ENCODE peak calls at places on chromosomes 12 and 14, in seven cellular contexts. One of them, this sample, is unnamed.

GRCh38 chr12:82407481-82407880 is 49.2 kb downstream of the METTL25 start:
- DNase-seq in NK-92 treated with Interleukin-12 subunit alpha and Interleukin-12 subunit beta, amount 100 ng/mL, for 24 hours: no peak
- DNase-seq in GM10248: no peak
- DNase-seq in fibroblast of the aortic adventitia: peak; percentile 70
- DNase-seq in hepatocyte: no peak
- DNase-seq in GF-D8: no peak
- DNase-seq in kidney: no peak
- DNase-seq in this sample: no peak

GRCh38 chr12:116666305-116666673 is 71.6 kb downstream of the SPRING1 start:
- DNase-seq in NK-92 treated with Interleukin-12 subunit alpha and Interleukin-12 subunit beta, amount 100 ng/mL, for 24 hours: no peak
- DNase-seq in GM10248: no peak
- DNase-seq in fibroblast of the aortic adventitia: no peak
- DNase-seq in hepatocyte: no peak
- DNase-seq in GF-D8: no peak
- DNase-seq in kidney: no peak
- DNase-seq in this sample: no peak

GRCh38 chr12:51820721-51821422 is 27.6 kb downstream of the FIGNL2 start:
- DNase-seq in NK-92 treated with Interleukin-12 subunit alpha and Interleukin-12 subunit beta, amount 100 ng/mL, for 24 hours: peak; percentile 64
- DNase-seq in GM10248: peak; percentile 55
- DNase-seq in fibroblast of the aortic adventitia: no peak
- DNase-seq in hepatocyte: no peak
- DNase-seq in GF-D8: no peak
- DNase-seq in kidney: peak; percentile 86
- DNase-seq in this sample: peak; percentile 86

GRCh38 chr14:28751467-28752058 is 15.0 kb upstream of the FOXG1 start:
- DNase-seq in NK-92 treated with Interleukin-12 subunit alpha and Interleukin-12 subunit beta, amount 100 ng/mL, for 24 hours: no peak
- DNase-seq in GM10248: no peak
- DNase-seq in fibroblast of the aortic adventitia: peak; percentile 73
- DNase-seq in hepatocyte: peak; percentile 80
- DNase-seq in GF-D8: peak; percentile 1
- DNase-seq in kidney: no peak
- DNase-seq in this sample: no peak

GRCh38 chr12:26683443-26683842 is 149.6 kb downstream of the ITPR2 start:
- DNase-seq in NK-92 treated with Interleukin-12 subunit alpha and Interleukin-12 subunit beta, amount 100 ng/mL, for 24 hours: no peak
- DNase-seq in GM10248: no peak
- DNase-seq in fibroblast of the aortic adventitia: no peak
- DNase-seq in hepatocyte: no peak
- DNase-seq in GF-D8: no peak
- DNase-seq in kidney: no peak
- DNase-seq in this sample: no peak

GRCh38 chr14:26719514-26719913 is 121.7 kb upstream of the NOVA1 start:
- DNase-seq in NK-92 treated with Interleukin-12 subunit alpha and Interleukin-12 subunit beta, amount 100 ng/mL, for 24 hours: no peak
- DNase-seq in GM10248: no peak
- DNase-seq in fibroblast of the aortic adventitia: peak; percentile 69
- DNase-seq in hepatocyte: no peak
- DNase-seq in GF-D8: no peak
- DNase-seq in kidney: no peak
- DNase-seq in this sample: no peak

GRCh38 chr12:11513288-11513687 is 117.9 kb upstream of the PRB2 start:
- DNase-seq in NK-92 treated with Interleukin-12 subunit alpha and Interleukin-12 subunit beta, amount 100 ng/mL, for 24 hours: no peak
- DNase-seq in GM10248: no peak
- DNase-seq in fibroblast of the aortic adventitia: no peak
- DNase-seq in hepatocyte: no peak
- DNase-seq in GF-D8: no peak
- DNase-seq in kidney: no peak
- DNase-seq in this sample: no peak

GRCh38 chr12:26648066-26648465 is 184.9 kb downstream of the ITPR2 start:
- DNase-seq in NK-92 treated with Interleukin-12 subunit alpha and Interleukin-12 subunit beta, amount 100 ng/mL, for 24 hours: no peak
- DNase-seq in GM10248: no peak
- DNase-seq in fibroblast of the aortic adventitia: no peak
- DNase-seq in hepatocyte: no peak
- DNase-seq in GF-D8: no peak
- DNase-seq in kidney: no peak
- DNase-seq in this sample: no peak

GRCh38 chr12:78759387-78759786 is 105.2 kb upstream of the SYT1 start:
- DNase-seq in NK-92 treated with Interleukin-12 subunit alpha and Interleukin-12 subunit beta, amount 100 ng/mL, for 24 hours: no peak
- DNase-seq in GM10248: no peak
- DNase-seq in fibroblast of the aortic adventitia: peak; percentile 88
- DNase-seq in hepatocyte: peak; percentile 35
- DNase-seq in GF-D8: no peak
- DNase-seq in kidney: no peak
- DNase-seq in this sample: no peak

GRCh38 chr14:20429801-20430669 is 5.9 kb downstream of the KLHL33 start:
- DNase-seq in NK-92 treated with Interleukin-12 subunit alpha and Interleukin-12 subunit beta, amount 100 ng/mL, for 24 hours: no peak
- DNase-seq in GM10248: no peak
- DNase-seq in fibroblast of the aortic adventitia: no peak
- DNase-seq in hepatocyte: no peak
- DNase-seq in GF-D8: no peak
- DNase-seq in kidney: peak; percentile 79
- DNase-seq in this sample: no peak

GRCh38 chr14:51564460-51564859 is 87.2 kb upstream of the FRMD6 start:
- DNase-seq in NK-92 treated with Interleukin-12 subunit alpha and Interleukin-12 subunit beta, amount 100 ng/mL, for 24 hours: no peak
- DNase-seq in GM10248: no peak
- DNase-seq in fibroblast of the aortic adventitia: no peak
- DNase-seq in hepatocyte: no peak
- DNase-seq in GF-D8: no peak
- DNase-seq in kidney: no peak
- DNase-seq in this sample: no peak

GRCh38 chr14:85701763-85702162 is 171.8 kb downstream of the FLRT2 start:
- DNase-seq in NK-92 treated with Interleukin-12 subunit alpha and Interleukin-12 subunit beta, amount 100 ng/mL, for 24 hours: no peak
- DNase-seq in GM10248: no peak
- DNase-seq in fibroblast of the aortic adventitia: no peak
- DNase-seq in hepatocyte: peak; percentile 26
- DNase-seq in GF-D8: no peak
- DNase-seq in kidney: no peak
- DNase-seq in this sample: no peak

GRCh38 chr12:39127401-39127800 is 222.0 kb upstream of the CPNE8 start:
- DNase-seq in NK-92 treated with Interleukin-12 subunit alpha and Interleukin-12 subunit beta, amount 100 ng/mL, for 24 hours: no peak
- DNase-seq in GM10248: no peak
- DNase-seq in fibroblast of the aortic adventitia: peak; percentile 20
- DNase-seq in hepatocyte: peak; percentile 72
- DNase-seq in GF-D8: no peak
- DNase-seq in kidney: no peak
- DNase-seq in this sample: no peak

GRCh38 chr14:51118993-51119392 is 24.1 kb upstream of the TRIM9 start:
- DNase-seq in NK-92 treated with Interleukin-12 subunit alpha and Interleukin-12 subunit beta, amount 100 ng/mL, for 24 hours: no peak
- DNase-seq in GM10248: no peak
- DNase-seq in fibroblast of the aortic adventitia: no peak
- DNase-seq in hepatocyte: no peak
- DNase-seq in GF-D8: no peak
- DNase-seq in kidney: no peak
- DNase-seq in this sample: no peak

GRCh38 chr12:46402451-46402850 is 29.9 kb upstream of the SLC38A2 start:
- DNase-seq in NK-92 treated with Interleukin-12 subunit alpha and Interleukin-12 subunit beta, amount 100 ng/mL, for 24 hours: no peak
- DNase-seq in GM10248: no peak
- DNase-seq in fibroblast of the aortic adventitia: peak; percentile 98
- DNase-seq in hepatocyte: no peak
- DNase-seq in GF-D8: no peak
- DNase-seq in kidney: no peak
- DNase-seq in this sample: no peak

GRCh38 chr12:69154585-69155363 is 84.6 kb upstream of the CPSF6 start:
- DNase-seq in NK-92 treated with Interleukin-12 subunit alpha and Interleukin-12 subunit beta, amount 100 ng/mL, for 24 hours: peak; percentile 29
- DNase-seq in GM10248: peak; percentile 66
- DNase-seq in fibroblast of the aortic adventitia: peak; percentile 71
- DNase-seq in hepatocyte: peak; percentile 85
- DNase-seq in GF-D8: peak; percentile 21
- DNase-seq in kidney: no peak
- DNase-seq in this sample: no peak

GRCh38 chr12:123354600-123354999 is 10.0 kb downstream of the SBNO1 start:
- DNase-seq in NK-92 treated with Interleukin-12 subunit alpha and Interleukin-12 subunit beta, amount 100 ng/mL, for 24 hours: no peak
- DNase-seq in GM10248: no peak
- DNase-seq in fibroblast of the aortic adventitia: peak; percentile 14
- DNase-seq in hepatocyte: no peak
- DNase-seq in GF-D8: no peak
- DNase-seq in kidney: no peak
- DNase-seq in this sample: no peak

GRCh38 chr14:94522115-94522724 is 13.0 kb upstream of the SERPINA12 start:
- DNase-seq in NK-92 treated with Interleukin-12 subunit alpha and Interleukin-12 subunit beta, amount 100 ng/mL, for 24 hours: no peak
- DNase-seq in GM10248: no peak
- DNase-seq in fibroblast of the aortic adventitia: no peak
- DNase-seq in hepatocyte: no peak
- DNase-seq in GF-D8: no peak
- DNase-seq in kidney: no peak
- DNase-seq in this sample: no peak

GRCh38 chr14:69260246-69260978 is 454 bp downstream of the GALNT16 start:
- DNase-seq in NK-92 treated with Interleukin-12 subunit alpha and Interleukin-12 subunit beta, amount 100 ng/mL, for 24 hours: no peak
- DNase-seq in GM10248: peak; percentile 30
- DNase-seq in fibroblast of the aortic adventitia: no peak
- DNase-seq in hepatocyte: peak; percentile 61
- DNase-seq in GF-D8: no peak
- DNase-seq in kidney: peak; percentile 79
- DNase-seq in this sample: no peak

GRCh38 chr12:2319747-2320146 is 267.0 kb downstream of the CACNA1C start:
- DNase-seq in NK-92 treated with Interleukin-12 subunit alpha and Interleukin-12 subunit beta, amount 100 ng/mL, for 24 hours: no peak
- DNase-seq in GM10248: no peak
- DNase-seq in fibroblast of the aortic adventitia: peak; percentile 65
- DNase-seq in hepatocyte: peak; percentile 48
- DNase-seq in GF-D8: no peak
- DNase-seq in kidney: no peak
- DNase-seq in this sample: no peak

GRCh38 chr12:49982246-49983229 is 9.8 kb downstream of the AQP6 start:
- DNase-seq in NK-92 treated with Interleukin-12 subunit alpha and Interleukin-12 subunit beta, amount 100 ng/mL, for 24 hours: no peak
- DNase-seq in GM10248: peak; percentile 6
- DNase-seq in fibroblast of the aortic adventitia: peak; percentile 32
- DNase-seq in hepatocyte: no peak
- DNase-seq in GF-D8: no peak
- DNase-seq in kidney: no peak
- DNase-seq in this sample: no peak

GRCh38 chr12:57243521-57244305 is 7.3 kb downstream of the STAC3 start:
- DNase-seq in NK-92 treated with Interleukin-12 subunit alpha and Interleukin-12 subunit beta, amount 100 ng/mL, for 24 hours: no peak
- DNase-seq in GM10248: peak; percentile 82
- DNase-seq in fibroblast of the aortic adventitia: peak; percentile 72
- DNase-seq in hepatocyte: peak; percentile 88
- DNase-seq in GF-D8: peak; percentile 31
- DNase-seq in kidney: peak; percentile 87
- DNase-seq in this sample: peak; percentile 77